ENCODE peak calls at places on chromosomes 7 and 10, in five cellular contexts. A is IMR-90, X is mesenchymal stem cell, P is H9, S is trophoblast cell. U is an unnamed sample.

GRCh38 chr7:91628742-91629141 is 251.8 kb downstream of the MTERF1 start:
- DNase-seq in A (no peak), S (no peak), X (no peak), P (no peak), U (no peak)

GRCh38 chr7:43444711-43445578 is 138.0 kb upstream of the STK17A start:
- DNase-seq in P (no peak), X (no peak), A (no peak), S (no peak), U (no peak)

GRCh38 chr7:92644406-92645113 is 54.4 kb upstream of the FAM133B start:
- DNase-seq in A (peak; percentile 37), P (no peak), S (no peak), X (peak; percentile 37), U (no peak)

GRCh38 chr7:117072620-117073118 is 119.4 kb downstream of the ST7 start:
- DNase-seq in X (peak; percentile 35), S (no peak), A (peak; percentile 71), P (no peak), U (no peak)

GRCh38 chr7:24241216-24241615 is 42.8 kb upstream of the NPY start:
- DNase-seq in X (no peak), A (no peak), S (no peak), P (no peak), U (no peak)

GRCh38 chr10:28217848-28218247 is 85.0 kb downstream of the MPP7 start:
- DNase-seq in S (peak; percentile 19), X (peak; percentile 58), A (peak; percentile 92), P (no peak), U (no peak)

GRCh38 chr7:29951206-29951605 is 38.4 kb downstream of the SCRN1 start:
- DNase-seq in P (no peak), A (no peak), X (no peak), S (no peak), U (no peak)

GRCh38 chr7:17444673-17445072 is 146.2 kb downstream of the AHR start:
- DNase-seq in P (no peak), A (peak; percentile 34), S (no peak), X (peak; percentile 29), U (no peak)

GRCh38 chr10:117461766-117462423 is 80.7 kb upstream of the EMX2 start:
- DNase-seq in P (no peak), A (peak; percentile 37), S (no peak), X (peak; percentile 92), U (no peak)

GRCh38 chr7:1864126-1864940 is 194.3 kb downstream of the ELFN1 start:
- DNase-seq in X (no peak), P (no peak), A (no peak), S (no peak), U (peak; percentile 45)

GRCh38 chr7:4873071-4873944 is 10.2 kb downstream of the RADIL start:
- DNase-seq in X (no peak), A (no peak), S (no peak), P (no peak), U (no peak)
- H3K23ac ChIP-seq in X (no peak overlapping the region), A (no peak overlapping the region), S (no peak overlapping the region), P (no peak overlapping the region), U (no peak overlapping the region)

DNA sequence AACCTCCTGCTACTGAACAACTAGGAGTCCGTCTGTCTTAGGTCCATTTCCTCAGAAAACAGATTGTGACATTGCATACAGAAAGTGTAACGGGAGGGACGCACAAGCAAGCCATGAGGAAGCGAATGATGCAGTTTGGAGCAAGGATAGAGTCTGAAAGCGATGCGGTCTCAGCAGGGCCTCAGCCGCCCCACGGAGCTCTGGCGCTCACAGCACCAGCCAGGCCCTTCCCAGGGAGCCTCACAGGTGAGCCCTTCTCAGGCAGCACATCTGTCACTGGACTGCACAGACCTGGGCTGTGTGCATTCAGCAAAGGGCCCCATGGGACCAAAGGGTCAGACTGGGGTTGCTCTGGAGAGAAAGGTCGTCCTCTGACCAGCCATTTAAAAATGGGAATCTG is 350.2 kb upstream of the AKR1E2 start:
- DNase-seq in S (no peak), A (no peak), P (no peak), X (no peak), U (no peak)
- H3K23ac ChIP-seq in S (no peak overlapping the region), A (no peak overlapping the region), P (no peak overlapping the region), X (no peak overlapping the region), U (no peak overlapping the region)

GRCh38 chr10:74025380-74025978 is 27.6 kb downstream of the VCL start:
- DNase-seq in P (no peak), X (no peak), A (no peak), S (no peak), U (no peak)
- H3K23ac ChIP-seq in P (no peak overlapping the region), X (no peak overlapping the region), A (peak overlapping the region; percentile 28), S (no peak overlapping the region), U (no peak overlapping the region)

GRCh38 chr7:75611557-75612178 is 119.5 kb downstream of the SPDYE5 start:
- DNase-seq in S (no peak), X (no peak), P (peak; percentile 83), A (no peak), U (peak; percentile 8)
- H3K23ac ChIP-seq in S (no peak overlapping the region), X (no peak overlapping the region), P (no peak overlapping the region), A (no peak overlapping the region), U (peak overlapping the region; percentile 34)

DNA sequence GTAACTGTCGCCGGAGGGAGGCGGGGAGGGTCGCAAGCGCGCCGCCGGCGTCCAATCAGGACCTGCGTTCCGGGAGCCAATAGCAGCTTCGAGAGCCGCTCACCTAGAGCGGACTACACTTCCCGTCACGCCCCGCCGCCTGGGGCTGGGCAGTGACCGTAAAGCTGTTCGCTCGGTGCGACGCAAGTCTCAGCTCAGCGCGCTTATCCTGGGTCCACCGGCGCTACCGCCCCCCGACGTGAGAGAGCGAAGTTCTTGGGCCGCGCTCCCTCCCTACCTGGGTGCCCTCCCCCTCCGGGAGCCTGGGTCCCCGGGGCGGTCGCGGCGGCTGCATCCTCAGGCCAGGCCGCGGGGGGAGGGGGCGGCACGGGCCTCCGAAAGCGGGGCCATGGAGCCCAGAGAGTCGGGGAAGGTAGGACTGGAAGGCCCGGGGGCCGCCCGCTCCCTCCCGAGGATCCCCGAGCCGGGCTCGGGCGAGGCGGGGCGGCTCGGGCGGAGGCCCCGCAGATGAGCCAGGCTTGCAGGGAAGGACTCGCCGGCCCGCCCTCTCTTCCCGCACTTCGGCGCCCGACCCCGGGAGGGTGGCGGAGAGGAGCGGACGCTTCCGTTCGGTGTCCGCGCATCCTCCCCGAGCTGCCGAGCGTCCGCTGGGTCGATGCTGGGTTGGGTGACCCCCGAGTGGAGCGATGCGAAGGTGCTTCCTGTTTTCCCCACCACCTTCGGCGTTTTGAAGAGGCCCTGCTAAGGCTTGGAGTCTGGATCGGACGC is at the start of gene ZNF862:
- DNase-seq in A (peak; percentile 97), X (peak; percentile 98), P (peak; percentile 99), S (peak; percentile 97), U (peak; percentile 96)
- H3K23ac ChIP-seq in A (peak within 1 kb of the TSS; percentile 96), X (no peak within 1 kb of the TSS), P (no peak within 1 kb of the TSS), S (no peak within 1 kb of the TSS), U (peak within 1 kb of the TSS; percentile 81)

U was measured in neuronal stem cell.